ENCODE peak calls at places on chromosomes 13 and 19, in four cellular contexts. T, H, Z and G are unnamed samples.

GRCh38 chr13:41079725-41080124 is 18.4 kb downstream of the WBP4 start:
- DNase-seq in T (no peak), H (no peak), Z (no peak), G (no peak)

GRCh38 chr13:113969311-113969972 is 4.4 kb downstream of the C13orf46 start:
- DNase-seq in T (no peak), H (no peak), Z (no peak), G (no peak)

GRCh38 chr19:33350538-33351309 is 22.8 kb upstream of the CEBPG start:
- DNase-seq in T (no peak), H (no peak), Z (no peak), G (no peak)

GRCh38 chr19:38710928-38711725 is 33.1 kb downstream of the CAPN12 start:
- DNase-seq in T (no peak), H (no peak), Z (no peak), G (no peak)

GRCh38 chr13:43830481-43830873 is 43.7 kb upstream of the ENOX1 start:
- DNase-seq in T (no peak), H (no peak), Z (no peak), G (no peak)

GRCh38 chr13:97313481-97313880 is 91.3 kb downstream of the MBNL2 start:
- DNase-seq in T (no peak), H (no peak), Z (no peak), G (no peak)

GRCh38 chr19:57190301-57190700 is 999 bp upstream of the ZNF264 start:
- DNase-seq in T (no peak), H (no peak), Z (no peak), G (no peak)

GRCh38 chr19:577439-578392 is 5.3 kb downstream of the BSG start:
- DNase-seq in T (no peak), H (no peak), Z (no peak), G (no peak)

GRCh38 chr13:45055198-45055901 is 65.0 kb upstream of the GTF2F2 start:
- DNase-seq in T (no peak), H (no peak), Z (no peak), G (no peak)

GRCh38 chr19:13872339-13872694 is 4.6 kb upstream of the NANOS3 start:
- DNase-seq in T (no peak), H (no peak), Z (no peak), G (no peak)
- TF ChIP-seq ELF4 in T (no peak), H (no peak), Z (no peak), G (no peak)

GRCh38 chr19:3448616-3449334 is 31.6 kb downstream of the SMIM24 start:
- DNase-seq in T (no peak), H (no peak), Z (no peak), G (no peak)

GRCh38 chr19:3452456-3453068 is 27.8 kb downstream of the SMIM24 start:
- DNase-seq in T (no peak), H (no peak), Z (no peak), G (no peak)

GRCh38 chr19:3453840-3454239 is 26.5 kb downstream of the SMIM24 start:
- DNase-seq in T (no peak), H (no peak), Z (no peak), G (no peak)

GRCh38 chr19:3450796-3451411 is 29.4 kb downstream of the SMIM24 start:
- DNase-seq in T (no peak), H (no peak), Z (peak), G (no peak)

DNA sequence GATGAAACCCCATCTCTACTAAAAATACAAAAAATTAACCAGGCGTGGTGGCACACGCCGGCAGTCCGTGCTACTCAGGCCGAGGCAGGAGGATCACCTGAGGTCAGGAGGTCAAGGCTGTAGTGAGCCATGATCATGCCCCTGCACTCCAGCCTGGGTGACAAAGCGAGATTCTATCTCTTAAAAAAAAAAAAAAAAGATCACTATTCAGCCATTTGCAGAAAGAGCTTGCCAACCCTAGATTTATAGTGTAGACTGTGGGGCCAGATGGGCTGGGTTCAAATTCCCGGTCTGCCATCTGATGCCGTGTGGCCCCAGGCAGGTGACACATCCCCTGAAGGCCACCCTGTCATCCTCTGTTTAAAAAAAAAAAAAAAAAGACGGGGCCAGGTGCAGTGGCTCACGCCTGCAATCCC is 28.9 kb downstream of the SMIM24 start:
- DNase-seq in T (no peak), H (no peak), Z (no peak), G (no peak)
- TF ChIP-seq ELF4 in T (no peak), H (no peak), Z (no peak), G (no peak)

GRCh38 chr19:32061304-32061703 is 284.1 kb upstream of the ZNF507 start:
- DNase-seq in T (no peak), H (no peak), Z (no peak), G (no peak)
- TF ChIP-seq ELF4 in T (no peak), H (no peak), Z (no peak), G (no peak)

DNA sequence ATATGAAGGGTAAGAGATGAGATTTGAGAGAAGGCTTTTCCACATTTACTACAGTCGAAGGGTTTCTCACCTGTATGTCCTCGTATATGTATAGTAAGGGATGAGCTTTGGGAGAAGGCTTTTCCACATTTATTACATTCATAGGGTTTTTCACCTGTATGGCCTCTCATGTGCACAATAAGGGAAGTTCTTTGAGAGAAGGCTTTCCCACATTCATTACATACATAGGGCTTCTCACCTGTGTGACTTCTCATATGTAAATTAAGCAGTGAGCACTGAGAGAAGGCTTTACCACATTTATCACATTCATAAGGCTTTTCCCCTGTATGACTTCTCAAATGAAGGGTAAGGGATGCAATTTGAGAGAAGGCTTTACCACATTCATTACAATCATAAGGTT is 41.8 kb downstream of the ZNF527 start:
- DNase-seq in T (no peak), H (no peak), Z (no peak), G (no peak)
- TF ChIP-seq ELF4 in T (no peak), H (no peak), Z (no peak), G (no peak)

GRCh38 chr19:12687496-12688196 is at the start of gene GNG14:
- DNase-seq in T (no peak), H (no peak), Z (no peak), G (no peak)
- TF ChIP-seq ELF4 in T (no peak), H (no peak), Z (no peak), G (no peak)

DNA sequence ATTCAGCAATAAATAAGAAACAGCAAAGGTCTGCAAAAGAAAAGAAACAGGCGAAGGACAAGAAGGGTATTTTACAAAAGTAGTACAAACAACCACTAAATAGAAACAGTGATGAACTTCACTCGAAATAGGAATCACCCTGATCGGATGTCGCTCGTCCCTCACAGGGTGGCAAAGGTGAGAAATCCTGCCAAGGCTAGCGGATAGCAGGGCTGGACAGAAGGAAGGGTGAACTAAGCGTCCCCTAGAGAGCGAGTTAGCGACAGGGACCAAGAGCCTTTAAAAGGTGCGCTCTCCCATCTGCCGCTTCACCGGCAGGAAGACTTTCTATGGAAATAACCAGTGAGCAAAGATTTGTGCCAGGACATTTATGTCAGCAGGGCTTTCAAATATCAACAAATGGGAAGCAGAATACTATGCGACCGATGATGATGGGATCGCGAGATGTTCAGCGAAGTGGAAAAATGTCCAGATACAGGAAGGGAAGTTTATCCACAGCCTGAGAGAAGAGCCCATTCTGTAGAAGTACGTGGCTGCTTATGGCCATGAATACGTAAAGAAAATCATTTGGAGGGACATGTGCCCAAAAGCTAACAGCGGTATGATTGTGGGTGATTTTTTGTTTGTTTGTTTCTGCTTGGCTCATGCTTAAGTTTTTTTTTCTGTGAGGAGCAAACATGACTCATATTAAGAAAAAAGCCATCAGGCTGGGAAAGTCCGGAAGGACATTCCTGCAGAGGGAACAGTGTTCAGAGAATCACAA is 18.9 kb downstream of the ELAVL1 start:
- DNase-seq in T (no peak), H (no peak), Z (no peak), G (no peak)
- TF ChIP-seq ELF4 in T (no peak), H (no peak), Z (no peak), G (no peak)